ENCODE peak calls at places on chromosomes 4 and X, in seven cellular contexts. R is MV-4-11; X is stimulated activated CD8-positive, alpha-beta memory T cell treated with anti-CD3 and anti-CD28 coated beads, Interleukin-2, amount 100 ng/mL, for 1 hour; U is NCI-H2081; P is SK-N-MC; Q is NCI-H774; Y is A549. E is an unnamed sample.

GRCh38 chr4:15575951-15576350 is 79.2 kb downstream of the FBXL5 start:
- DNase-seq in R (no peak), P (no peak), Q (no peak), X (no peak), Y (no peak), U (no peak), E (no peak)

GRCh38 chr4:173231916-173232315 is 63.3 kb downstream of the GALNT7 start:
- DNase-seq in Y (no peak), Q (no peak), R (peak; percentile 25), U (peak; percentile 5), X (no peak), P (no peak), E (no peak)

GRCh38 chr4:8817081-8817812 is 54.4 kb downstream of the HMX1 start:
- DNase-seq in P (no peak), U (no peak), R (no peak), Q (no peak), X (no peak), Y (no peak), E (no peak)

GRCh38 chr4:83644677-83645639 is 109.0 kb downstream of the GPAT3 start:
- DNase-seq in Q (peak; percentile 18), P (peak; percentile 92), U (peak; percentile 35), R (peak; percentile 45), X (peak; percentile 8), Y (peak; percentile 25), E (peak; percentile 20)

GRCh38 chr4:1285790-1286553 is 3.7 kb upstream of the MAEA start:
- DNase-seq in R (peak; percentile 45), Y (no peak), P (no peak), U (no peak), Q (no peak), X (no peak), E (no peak)

GRCh38 chr4:177974461-177974860 is 532.2 kb upstream of the AGA start:
- DNase-seq in X (no peak), Q (no peak), Y (no peak), R (no peak), P (no peak), U (no peak), E (no peak)

GRCh38 chr4:2797545-2798305 is 4.8 kb downstream of the SH3BP2 start:
- DNase-seq in P (no peak), X (peak; percentile 45), Y (no peak), R (no peak), U (no peak), Q (no peak), E (no peak)

GRCh38 chr4:69322055-69322454 is 41.8 kb downstream of the UGT2B28 start:
- DNase-seq in X (no peak), P (no peak), Q (no peak), R (no peak), Y (no peak), U (no peak), E (no peak)

GRCh38 chrX:74343970-74344622 is 40.1 kb downstream of the ZCCHC13 start:
- DNase-seq in X (no peak), Y (peak; percentile 78), P (peak; percentile 50), Q (peak; percentile 53), U (peak; percentile 84), R (peak; percentile 79), E (peak; percentile 68)

GRCh38 chr4:65416875-65417274 is 253.4 kb downstream of the EPHA5 start:
- DNase-seq in X (no peak), P (no peak), U (peak; percentile 93), Y (no peak), R (no peak), Q (peak; percentile 82), E (peak; percentile 89)

GRCh38 chr4:1488357-1488756 is 82.1 kb upstream of the NKX1-1 start:
- DNase-seq in R (no peak), Y (no peak), X (no peak), Q (no peak), P (no peak), U (no peak), E (no peak)

GRCh38 chr4:76854858-76855257 is 43.1 kb downstream of the SOWAHB start:
- DNase-seq in X (no peak), P (no peak), Q (no peak), Y (no peak), R (peak; percentile 89), U (no peak), E (no peak)

GRCh38 chr4:111689214-111689613 is 456.0 kb upstream of the FAM241A start:
- DNase-seq in U (no peak), Q (no peak), R (peak; percentile 72), Y (no peak), X (no peak), P (peak; percentile 85), E (no peak)

GRCh38 chr4:123481034-123481433 is 84.4 kb downstream of the SPRY1 start:
- DNase-seq in P (no peak), R (no peak), X (no peak), Y (no peak), Q (no peak), U (no peak), E (no peak)

GRCh38 chr4:26952891-26953290 is 92.2 kb downstream of the STIM2 start:
- DNase-seq in U (no peak), X (no peak), Q (no peak), P (no peak), Y (no peak), R (no peak), E (no peak)

GRCh38 chr4:54228563-54229501 is at the start of gene PDGFRA:
- DNase-seq in P (no peak), X (no peak), Y (no peak), R (no peak), Q (no peak), U (peak; percentile 24), E (no peak)